ENCODE peak calls at places on chromosomes 1 and 21, in eight cellular contexts. R, Z, X, T, P, Y, O and U are unnamed samples.

GRCh38 chr1:24503003-24503751 is 541 bp downstream of the RCAN3 start:
- DNase-seq in Z (no peak), P (peak), Y (no peak), T (peak), X (no peak), O (no peak), R (no peak), U (no peak)

GRCh38 chr1:111952258-111952657 is 37.2 kb downstream of the KCND3 start:
- DNase-seq in R (no peak), Z (no peak), X (no peak), O (no peak), Y (no peak), P (no peak), T (no peak), U (no peak)

GRCh38 chr1:63773815-63774616 is at the start of gene ROR1:
- DNase-seq in R (no peak), Z (peak), O (peak), X (peak), Y (peak), P (peak), T (peak), U (peak)

GRCh38 chr21:43611598-43612369 is 47.5 kb downstream of the HSF2BP start:
- DNase-seq in O (peak), Z (no peak), Y (peak), P (no peak), X (peak), T (no peak), R (peak), U (peak)

GRCh38 chr1:25544819-25545218 is 1.4 kb downstream of the LDLRAP1 start:
- DNase-seq in Z (no peak), Y (no peak), R (no peak), P (no peak), X (no peak), O (no peak), T (no peak), U (no peak)

GRCh38 chr21:34523019-34523418 is 11.0 kb upstream of the KCNE1 start:
- DNase-seq in O (no peak), X (no peak), P (no peak), R (no peak), Y (no peak), Z (no peak), T (no peak), U (no peak)

GRCh38 chr1:109895720-109896504 is 14.7 kb upstream of the CSF1 start:
- DNase-seq in P (no peak), R (peak), X (peak), Y (peak), O (no peak), T (no peak), Z (no peak), U (no peak)

GRCh38 chr1:84143796-84144565 is at the start of gene PRKACB:
- DNase-seq in O (no peak), Y (peak), T (peak), P (no peak), Z (no peak), R (peak), X (peak), U (peak)

GRCh38 chr1:92784051-92784638 is 763 bp downstream of the EVI5 start:
- DNase-seq in Y (peak), P (peak), O (peak), Z (no peak), R (no peak), X (peak), T (peak), U (no peak)

GRCh38 chr1:236948996-236949395 is 55.2 kb downstream of the MT1HL1 start:
- DNase-seq in O (no peak), R (no peak), X (no peak), T (no peak), Z (no peak), Y (no peak), P (no peak), U (no peak)

GRCh38 chr1:228376651-228377631 is 29.7 kb downstream of the TRIM11 start:
- DNase-seq in Z (no peak), P (no peak), Y (no peak), X (no peak), T (no peak), R (no peak), O (no peak), U (no peak)

GRCh38 chr1:53349968-53350852 is 22.3 kb upstream of the LRP8 start:
- DNase-seq in O (no peak), Z (no peak), R (no peak), P (peak), Y (no peak), T (no peak), X (no peak), U (no peak)

GRCh38 chr1:95381980-95382379 is 148.0 kb downstream of the RWDD3 start:
- DNase-seq in R (no peak), X (no peak), T (no peak), O (no peak), Y (no peak), P (no peak), Z (no peak), U (no peak)

GRCh38 chr1:180863158-180863775 is 49.4 kb upstream of the KIAA1614 start:
- DNase-seq in Z (no peak), Y (peak), P (no peak), X (peak), T (peak), O (peak), R (peak), U (peak)

GRCh38 chr21:29648710-29649240 is 291.0 kb downstream of the GRIK1 start:
- DNase-seq in P (no peak), Y (no peak), R (no peak), X (no peak), O (no peak), T (no peak), Z (no peak), U (no peak)

GRCh38 chr21:27388835-27389234 is 421.9 kb upstream of the ADAMTS5 start:
- DNase-seq in X (no peak), T (no peak), P (no peak), Y (no peak), Z (no peak), R (no peak), O (no peak), U (no peak)

GRCh38 chr1:207064546-207064945 is 11.5 kb downstream of the PFKFB2 start:
- DNase-seq in Z (no peak), O (no peak), P (no peak), Y (no peak), X (no peak), R (no peak), T (no peak), U (no peak)

GRCh38 chr1:205610036-205610435 is 21.8 kb downstream of the ELK4 start:
- DNase-seq in R (no peak), P (no peak), T (no peak), Y (peak), O (no peak), Z (no peak), X (peak), U (no peak)

GRCh38 chr1:245605480-245606156 is 450.8 kb downstream of the KIF26B start:
- DNase-seq in R (no peak), P (no peak), T (no peak), O (no peak), Y (peak), Z (no peak), X (peak), U (no peak)

GRCh38 chr1:14260480-14260879 is 338.0 kb upstream of the KAZN start:
- DNase-seq in R (no peak), X (no peak), T (no peak), P (no peak), Z (no peak), O (no peak), Y (no peak), U (no peak)

GRCh38 chr1:89692601-89693503 is 59.9 kb downstream of the LRRC8C start:
- DNase-seq in P (no peak), Z (no peak), R (peak), X (peak), Y (no peak), T (no peak), O (no peak), U (no peak)

GRCh38 chr1:40849801-40850592 is 12.2 kb downstream of the CITED4 start:
- DNase-seq in O (peak), Y (peak), R (peak), P (peak), Z (peak), T (peak), X (peak), U (peak)

GRCh38 chr1:36803870-36804560 is 230.3 kb downstream of the GRIK3 start:
- DNase-seq in X (no peak), O (no peak), Y (no peak), Z (no peak), P (no peak), R (no peak), T (no peak), U (no peak)

GRCh38 chr1:6200188-6200809 is 904 bp upstream of the RPL22 start:
- DNase-seq in P (no peak), O (no peak), Z (no peak), X (no peak), T (no peak), R (no peak), Y (no peak), U (no peak)

GRCh38 chr1:180425956-180426355 is 76.4 kb downstream of the ACBD6 start:
- DNase-seq in R (no peak), T (no peak), Z (no peak), P (no peak), X (no peak), O (no peak), Y (no peak), U (no peak)

GRCh38 chr1:203076031-203076511 is 9.7 kb downstream of the MYOG start:
- DNase-seq in P (no peak), Y (no peak), T (no peak), Z (no peak), X (no peak), R (no peak), O (no peak), U (peak)

GRCh38 chr1:46342084-46342656 is 1.6 kb downstream of the NSUN4 start:
- DNase-seq in X (peak), T (peak), R (peak), Z (no peak), O (peak), Y (peak), P (no peak), U (no peak)

GRCh38 chr1:91924146-91924545 is 25.1 kb upstream of the BRDT start:
- DNase-seq in O (no peak), Y (peak), R (no peak), P (no peak), X (peak), Z (no peak), T (no peak), U (no peak)

GRCh38 chr1:50697440-50698421 is 262.3 kb downstream of the FAF1 start:
- DNase-seq in T (no peak), Y (no peak), P (no peak), Z (no peak), O (no peak), R (no peak), X (peak), U (no peak)

GRCh38 chr1:99652881-99653281 is 7.0 kb downstream of the PALMD start:
- DNase-seq in T (no peak), Y (no peak), X (no peak), P (no peak), Z (no peak), R (no peak), O (no peak), U (no peak)

GRCh38 chr1:218521414-218522169 is 176.5 kb downstream of the TGFB2 start:
- DNase-seq in T (peak), P (no peak), R (peak), O (peak), Y (no peak), X (peak), Z (peak), U (no peak)